ENCODE peak calls at places on chromosomes 12 and 14, in seven cellular contexts. P is heart right ventricle; R is A549; T is NAMALWA; B is stimulated activated CD4-positive, alpha-beta T cell treated with anti-CD3 and anti-CD28 coated beads, Interleukin-1b, Interleukin-23, amount 100 ng/mL, for 24 hours; X is HTR-8/SVneo; A is GM04504. N is an unnamed sample.

GRCh38 chr14:50045039-50045711 is 71.2 kb downstream of the VCPKMT start:
- DNase-seq in P (peak), R (peak), T (no peak), B (peak), X (peak), A (peak), N (peak)

GRCh38 chr12:74722709-74723108 is 185.1 kb downstream of the ATXN7L3B start:
- DNase-seq in P (no peak), R (no peak), T (no peak), B (no peak), X (no peak), A (no peak), N (no peak)

GRCh38 chr12:13686243-13686642 is 295.2 kb downstream of the GRIN2B start:
- DNase-seq in P (no peak), R (no peak), T (no peak), B (no peak), X (no peak), A (no peak), N (no peak)

GRCh38 chr12:45651029-45651428 is 78.5 kb upstream of the ARID2 start:
- DNase-seq in P (no peak), R (no peak), T (no peak), B (no peak), X (no peak), A (no peak), N (no peak)

GRCh38 chr12:10901427-10901826 is 7.9 kb downstream of the TAS2R13 start:
- DNase-seq in P (no peak), R (no peak), T (no peak), B (no peak), X (no peak), A (no peak), N (no peak)

GRCh38 chr14:64501326-64502171 is 2.1 kb downstream of the ZBTB25 start:
- DNase-seq in P (peak), R (peak), T (peak), B (no peak), X (peak), A (peak), N (peak)

GRCh38 chr14:20580242-20580641 is 7.6 kb downstream of the RNASE11 start:
- DNase-seq in P (no peak), R (no peak), T (no peak), B (no peak), X (no peak), A (no peak), N (no peak)

GRCh38 chr12:89706551-89707348 is 1.9 kb downstream of the ATP2B1 start:
- DNase-seq in P (peak), R (peak), T (peak), B (no peak), X (no peak), A (no peak), N (peak)

GRCh38 chr14:74648643-74649042 is 36.6 kb upstream of the LTBP2 start:
- DNase-seq in P (no peak), R (no peak), T (no peak), B (no peak), X (no peak), A (no peak), N (no peak)

GRCh38 chr12:47178014-47178413 is 98.3 kb upstream of the AMIGO2 start:
- DNase-seq in P (no peak), R (no peak), T (no peak), B (no peak), X (no peak), A (no peak), N (no peak)

GRCh38 chr14:52106853-52107252 is 38.0 kb upstream of the NID2 start:
- DNase-seq in P (no peak), R (peak), T (no peak), B (no peak), X (no peak), A (no peak), N (no peak)

GRCh38 chr12:119772431-119772830 is 104.5 kb downstream of the PRKAB1 start:
- DNase-seq in P (no peak), R (no peak), T (no peak), B (no peak), X (peak), A (no peak), N (no peak)

GRCh38 chr14:31933716-31934115 is 143.4 kb upstream of the ARHGAP5 start:
- DNase-seq in P (no peak), R (no peak), T (no peak), B (no peak), X (no peak), A (no peak), N (no peak)

GRCh38 chr12:46004715-46005114 is 14.3 kb upstream of the SCAF11 start:
- DNase-seq in P (no peak), R (no peak), T (no peak), B (no peak), X (no peak), A (no peak), N (no peak)

GRCh38 chr14:85534435-85534834 is 4.5 kb downstream of the FLRT2 start:
- DNase-seq in P (no peak), R (no peak), T (no peak), B (no peak), X (no peak), A (no peak), N (no peak)

GRCh38 chr12:92139634-92140555 is 5.8 kb downstream of the BTG1 start:
- DNase-seq in P (no peak), R (no peak), T (peak), B (no peak), X (no peak), A (no peak), N (no peak)

GRCh38 chr12:106645074-106645421 is 62.2 kb downstream of the RFX4 start:
- DNase-seq in P (peak), R (no peak), T (no peak), B (no peak), X (no peak), A (no peak), N (peak)

GRCh38 chr12:2551097-2551496 is 243.7 kb upstream of the FKBP4 start:
- DNase-seq in P (no peak), R (no peak), T (no peak), B (no peak), X (no peak), A (no peak), N (no peak)

GRCh38 chr14:91897121-91897701 is 29.9 kb upstream of the TC2N start:
- DNase-seq in P (peak), R (peak), T (no peak), B (no peak), X (peak), A (peak), N (no peak)

GRCh38 chr12:78963439-78964222 is 99.1 kb downstream of the SYT1 start:
- DNase-seq in P (no peak), R (no peak), T (no peak), B (no peak), X (no peak), A (no peak), N (no peak)

GRCh38 chr12:12819752-12820311 is 6.7 kb downstream of the DDX47 start:
- DNase-seq in P (no peak), R (peak), T (no peak), B (no peak), X (peak), A (peak), N (no peak)

GRCh38 chr14:42163136-42163535 is 556.5 kb downstream of the LRFN5 start:
- DNase-seq in P (no peak), R (no peak), T (no peak), B (no peak), X (no peak), A (no peak), N (no peak)

GRCh38 chr12:129200576-129200975 is 347.3 kb downstream of the GLT1D1 start:
- DNase-seq in P (no peak), R (no peak), T (no peak), B (no peak), X (no peak), A (no peak), N (no peak)

GRCh38 chr14:70096866-70097265 is 91.9 kb downstream of the SLC8A3 start:
- DNase-seq in P (no peak), R (peak), T (no peak), B (no peak), X (peak), A (no peak), N (no peak)

GRCh38 chr12:104668274-104668718 is 211.5 kb downstream of the CHST11 start:
- DNase-seq in P (peak), R (no peak), T (no peak), B (no peak), X (no peak), A (no peak), N (peak)

GRCh38 chr12:122454739-122455138 is 32.3 kb upstream of the CLIP1 start:
- DNase-seq in P (no peak), R (no peak), T (no peak), B (no peak), X (no peak), A (no peak), N (no peak)

GRCh38 chr12:120751389-120751788 is 25.8 kb downstream of the ACADS start:
- DNase-seq in P (no peak), R (peak), T (no peak), B (no peak), X (no peak), A (no peak), N (no peak)

GRCh38 chr14:56334458-56334857 is 216.2 kb downstream of the PELI2 start:
- DNase-seq in P (no peak), R (no peak), T (no peak), B (no peak), X (no peak), A (no peak), N (no peak)

GRCh38 chr12:64781374-64782029 is 22.3 kb upstream of the GNS start:
- DNase-seq in P (no peak), R (no peak), T (no peak), B (no peak), X (no peak), A (no peak), N (peak)

GRCh38 chr14:67674480-67675218 is at the start of gene VTI1B:
- DNase-seq in P (peak), R (peak), T (peak), B (peak), X (peak), A (peak), N (peak)